ENCODE peak calls at places on chromosomes 4 and X, in ten cellular contexts. M is activated T-helper 1 cell treated with anti-CD3 and anti-CD28 coated beads, Interleukin-12 subunit alpha, Interleukin-12 subunit beta, Interleukin-2, Interleukin-4 antibody, amounts not matched to agents 30 ng/mL and 10 ng/mL and 1 ng/mL, durations not matched to agents 14 hours and 24 hours and 36 hours; Y is DMS79 treated with DMSO at 0.1 percent for 48 hours; N is activated naive CD8-positive, alpha-beta T cell treated with anti-CD3 and anti-CD28 coated beads, Interleukin-2, amount 50 U/mL, for 24 hours; Z is LHCN-M2; C is progenitor cell of endocrine pancreas; B is nephron progenitor cell; O is ACHN; D is glutamatergic neuron; P is choroid plexus epithelial cell. J is an unnamed sample.

GRCh38 chr4:139647184-139647583 is 18.4 kb upstream of the MGST2 start:
- DNase-seq in M (no peak), Y (no peak), N (no peak), Z (no peak), C (no peak), B (no peak), O (no peak), D (no peak), P (no peak), J (no peak)

GRCh38 chrX:84064164-84064563 is 123.8 kb downstream of the RPS6KA6 start:
- DNase-seq in M (no peak), Y (no peak), N (no peak), Z (peak; percentile 43), C (no peak), B (no peak), O (no peak), D (no peak), P (peak; percentile 31), J (no peak)

GRCh38 chrX:34528081-34528480 is 129.0 kb downstream of the TMEM47 start:
- DNase-seq in M (no peak), Y (no peak), N (no peak), Z (peak; percentile 1), C (no peak), B (no peak), O (no peak), D (no peak), P (no peak), J (no peak)

GRCh38 chrX:10549280-10549679 is 71.1 kb downstream of the MID1 start:
- DNase-seq in M (no peak), Y (no peak), N (no peak), Z (peak; percentile 23), C (no peak), B (no peak), O (no peak), D (no peak), P (no peak), J (no peak)

GRCh38 chr4:174444390-174444789 is 77.9 kb downstream of the HPGD start:
- DNase-seq in M (no peak), Y (no peak), N (no peak), Z (no peak), C (no peak), B (no peak), O (no peak), D (no peak), P (no peak), J (no peak)

GRCh38 chrX:150688911-150689451 is 4.2 kb upstream of the MTMR1 start:
- DNase-seq in M (no peak), Y (no peak), N (no peak), Z (peak; percentile 84), C (no peak), B (no peak), O (peak; percentile 74), D (no peak), P (peak; percentile 96), J (peak; percentile 15)

GRCh38 chr4:160020804-160021203 is 917.9 kb downstream of the RAPGEF2 start:
- DNase-seq in M (no peak), Y (no peak), N (no peak), Z (no peak), C (no peak), B (no peak), O (no peak), D (no peak), P (no peak), J (no peak)

GRCh38 chr4:145536044-145536443 is 54.4 kb downstream of the SMAD1 start:
- DNase-seq in M (no peak), Y (no peak), N (no peak), Z (no peak), C (no peak), B (no peak), O (no peak), D (no peak), P (no peak), J (no peak)

GRCh38 chrX:77785400-77785745 is 643 bp downstream of the ATRX start:
- DNase-seq in M (no peak), Y (peak; percentile 19), N (no peak), Z (peak; percentile 24), C (no peak), B (peak; percentile 18), O (peak; percentile 6), D (peak; percentile 18), P (peak; percentile 23), J (peak; percentile 38)

GRCh38 chrX:53184836-53185235 is 40.2 kb downstream of the KDM5C start:
- DNase-seq in M (no peak), Y (no peak), N (no peak), Z (peak; percentile 35), C (no peak), B (no peak), O (peak; percentile 39), D (no peak), P (peak; percentile 61), J (no peak)

GRCh38 chr4:173545440-173545839 is 15.4 kb upstream of the HAND2 start:
- DNase-seq in M (no peak), Y (no peak), N (no peak), Z (no peak), C (no peak), B (no peak), O (no peak), D (no peak), P (no peak), J (no peak)